ENCODE peak calls at places on chromosomes 5 and 9, in four cellular contexts. G is left ventricle myocardium inferior, A is body of pancreas, B is AG04449. L is an unnamed sample.

GRCh38 chr9:120336021-120336752 is 243.8 kb downstream of the CDK5RAP2 start:
- DNase-seq in B (no peak), A (peak; percentile 49), G (no peak), L (no peak)

GRCh38 chr9:124501771-124502320 is 5.4 kb downstream of the NR5A1 start:
- DNase-seq in B (no peak), A (no peak), G (peak; percentile 8), L (no peak)

GRCh38 chr5:137286025-137286610 is 213.0 kb downstream of the SPOCK1 start:
- DNase-seq in B (no peak), A (no peak), G (no peak), L (no peak)

GRCh38 chr9:72954431-72955420 is 1.9 kb upstream of the ALDH1A1 start:
- DNase-seq in A (peak; percentile 60), G (no peak), B (no peak), L (no peak)

GRCh38 chr9:93864840-93865239 is 90.3 kb downstream of the BARX1 start:
- DNase-seq in A (no peak), G (no peak), B (no peak), L (no peak)

GRCh38 chr5:126591549-126591948 is 3.5 kb downstream of the ALDH7A1 start:
- DNase-seq in G (no peak), A (no peak), B (no peak), L (no peak)

GRCh38 chr5:157324237-157324636 is 58.3 kb downstream of the CYFIP2 start:
- DNase-seq in B (no peak), A (no peak), G (no peak), L (peak; percentile 18)

GRCh38 chr9:137807721-137808703 is 69.6 kb upstream of the CACNA1B start:
- DNase-seq in B (no peak), A (no peak), G (no peak), L (no peak)

GRCh38 chr9:85514256-85514655 is 227.5 kb downstream of the AGTPBP1 start:
- DNase-seq in A (no peak), B (no peak), G (no peak), L (no peak)

GRCh38 chr5:150054569-150054968 is 31.8 kb downstream of the CSF1R start:
- DNase-seq in A (no peak), G (no peak), B (no peak), L (no peak)

GRCh38 chr9:2727966-2728613 is 10.8 kb downstream of the KCNV2 start:
- DNase-seq in G (no peak), B (no peak), A (peak; percentile 60), L (peak; percentile 7)

GRCh38 chr9:33731142-33731541 is 64.2 kb upstream of the PRSS3 start:
- DNase-seq in G (no peak), A (no peak), B (no peak), L (no peak)

GRCh38 chr9:31839273-31839672 is 545.2 kb upstream of the ACO1 start:
- DNase-seq in B (no peak), A (no peak), G (no peak), L (peak; percentile 6)

GRCh38 chr5:175712681-175713085 is 54.8 kb downstream of the HRH2 start:
- DNase-seq in A (no peak), G (no peak), B (no peak), L (no peak)

GRCh38 chr5:44388504-44389409 is 463 bp downstream of the FGF10 start:
- DNase-seq in A (peak; percentile 60), G (peak; percentile 14), B (no peak), L (peak; percentile 1)

GRCh38 chr5:130151239-130151638 is 247.0 kb downstream of the CHSY3 start:
- DNase-seq in A (peak; percentile 13), G (no peak), B (no peak), L (no peak)

GRCh38 chr5:7676455-7676854 is 174.5 kb downstream of the CFAP90 start:
- DNase-seq in G (no peak), A (no peak), B (no peak), L (no peak)

GRCh38 chr9:21454149-21454548 is 13.9 kb downstream of the IFNA1 start:
- DNase-seq in B (no peak), G (no peak), A (no peak), L (no peak)

GRCh38 chr5:137923856-137924255 is 34.6 kb downstream of the PKD2L2 start:
- DNase-seq in B (no peak), G (no peak), A (no peak), L (no peak)

GRCh38 chr9:115978739-115979138 is 174.9 kb upstream of the PAPPA start:
- DNase-seq in A (peak; percentile 18), B (no peak), G (no peak), L (no peak)

GRCh38 chr9:132059351-132059750 is 20.3 kb downstream of the MED27 start:
- DNase-seq in A (no peak), G (no peak), B (no peak), L (no peak)

GRCh38 chr9:129007035-129007765 is 20.9 kb downstream of the SH3GLB2 start:
- DNase-seq in B (no peak), G (peak; percentile 62), A (peak; percentile 28), L (no peak)

GRCh38 chr9:118635416-118635815 is 733.8 kb downstream of the BRINP1 start:
- DNase-seq in G (no peak), A (no peak), B (no peak), L (no peak)

GRCh38 chr5:19734706-19735240 is 253.2 kb downstream of the CDH18 start:
- DNase-seq in A (no peak), B (no peak), G (no peak), L (no peak)

GRCh38 chr9:93451762-93452709 is 551 bp downstream of the FAM120A start:
- DNase-seq in B (no peak), G (peak; percentile 55), A (peak; percentile 70), L (peak; percentile 20)

GRCh38 chr5:55211184-55211874 is 15.8 kb downstream of the MCIDAS start:
- DNase-seq in A (no peak), B (no peak), G (no peak), L (no peak)

GRCh38 chr5:151132959-151133358 is 24.6 kb downstream of the ANXA6 start:
- DNase-seq in B (no peak), A (no peak), G (no peak), L (no peak)

GRCh38 chr9:35179347-35180271 is 17.8 kb downstream of the UNC13B start:
- DNase-seq in B (no peak), G (no peak), A (peak; percentile 9), L (no peak)

GRCh38 chr5:78672154-78672553 is 23.6 kb upstream of the LHFPL2 start:
- DNase-seq in G (no peak), B (no peak), A (no peak), L (no peak)

DNA sequence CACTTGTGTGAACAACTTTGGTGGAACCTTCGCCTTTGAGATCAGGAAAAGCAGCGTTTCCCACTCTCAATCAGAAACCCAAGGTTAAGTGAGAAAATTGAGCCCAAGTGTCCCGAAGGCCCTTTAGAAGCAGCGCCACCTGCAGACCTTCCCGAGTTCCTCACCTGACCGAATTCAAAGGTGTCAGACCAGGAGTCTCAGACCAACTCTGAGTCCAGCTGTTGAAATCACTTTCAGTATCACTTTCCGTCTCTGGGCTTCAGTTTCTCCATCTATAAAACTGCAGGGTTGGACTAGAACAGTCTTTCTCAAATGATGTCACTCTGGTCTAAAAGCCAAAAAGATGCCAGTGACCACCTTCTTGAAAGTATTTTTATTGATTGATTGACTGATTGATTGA is 31.7 kb upstream of the GRHPR start:
- DNase-seq in A (peak; percentile 82), G (no peak), B (no peak), L (no peak)
- TF ChIP-seq CTCF in A (peak; percentile 60), G (peak; percentile 27), B (no peak), L (no peak)

GRCh38 chr9:105243935-105244273 is 547 bp upstream of the SLC44A1 start:
- DNase-seq in G (no peak), B (no peak), A (no peak), L (no peak)

GRCh38 chr9:105244274-105244995 is at the start of gene SLC44A1:
- DNase-seq in A (peak; percentile 99), B (peak; percentile 68), G (peak; percentile 98), L (peak; percentile 95)

GRCh38 chr9:105245720-105246161 is 1.3 kb downstream of the SLC44A1 start:
- DNase-seq in B (no peak), A (no peak), G (no peak), L (no peak)

GRCh38 chr9:105246656-105247162 is 2.3 kb downstream of the SLC44A1 start:
- DNase-seq in B (no peak), A (no peak), G (no peak), L (no peak)

DNA sequence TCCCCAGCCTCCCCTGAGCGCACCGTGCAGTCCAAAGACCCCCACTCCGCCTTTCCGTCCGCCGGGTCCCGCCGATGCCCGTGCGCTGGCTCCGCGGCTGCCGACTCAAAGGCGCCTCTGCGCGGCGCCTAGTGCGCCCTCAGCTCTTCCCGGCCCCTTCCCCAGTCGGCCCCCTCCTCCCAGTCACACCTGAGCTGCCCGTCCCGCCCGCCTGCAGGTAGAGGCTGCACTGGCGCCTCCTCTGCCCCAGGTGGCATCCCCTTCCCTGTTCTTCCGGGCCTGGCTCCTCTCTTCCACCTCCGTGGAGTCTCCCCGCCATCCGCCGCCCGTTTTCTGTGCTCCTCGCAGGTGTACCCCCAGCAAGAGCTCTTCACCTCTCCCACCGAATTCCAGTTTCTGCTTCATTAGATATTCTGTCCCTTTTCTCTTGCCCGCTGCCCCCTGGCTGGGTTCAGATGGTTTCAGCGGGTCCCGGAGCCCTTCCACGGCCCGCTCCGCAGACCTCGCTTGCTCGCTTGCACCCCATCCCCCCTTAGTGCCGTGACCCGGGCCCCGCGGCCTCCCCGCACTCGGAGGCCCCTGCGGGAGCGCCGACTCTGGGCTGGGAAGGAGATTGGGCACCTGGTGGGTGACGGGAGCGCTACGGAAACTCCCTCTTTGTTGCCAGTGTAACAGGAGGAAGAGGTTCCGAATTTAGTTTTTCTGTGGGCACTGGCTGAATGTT is 707 bp downstream of the SLC44A1 start:
- DNase-seq in G (peak; percentile 29), A (peak; percentile 86), B (no peak), L (peak; percentile 78)
- TF ChIP-seq CTCF in G (peak; percentile 7), A (peak; percentile 87), B (no peak), L (no peak)

DNA sequence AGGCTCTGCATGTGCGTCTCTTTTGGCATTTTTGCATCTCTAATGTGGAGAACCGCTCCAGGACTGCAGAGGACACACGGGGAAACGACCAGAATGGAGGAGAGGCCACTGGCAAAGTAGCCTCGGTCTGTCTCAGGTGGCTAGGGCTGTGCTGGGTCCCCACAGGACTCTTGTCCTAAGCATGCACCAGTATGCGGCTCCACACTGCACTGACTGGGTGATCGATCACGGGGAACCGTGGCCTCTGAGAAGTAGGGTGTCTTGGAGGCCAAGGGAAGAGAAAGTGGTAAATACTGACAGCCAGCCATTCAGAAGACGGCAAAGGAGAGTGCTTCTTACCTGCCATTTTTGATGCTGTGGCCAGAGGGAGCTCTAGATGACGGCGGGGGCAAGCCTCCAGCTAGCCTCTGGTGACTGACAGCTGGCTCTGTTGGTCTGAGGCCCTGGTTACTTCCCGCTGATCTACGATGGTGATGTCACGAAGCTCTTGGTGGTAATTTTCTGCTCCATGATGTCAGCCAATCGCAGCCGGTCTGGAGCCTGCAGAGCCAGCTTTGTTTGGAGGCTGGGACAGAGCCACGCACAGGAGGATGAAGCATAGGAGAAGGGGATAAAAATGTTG is 40.4 kb upstream of the GADD45G start:
- DNase-seq in A (no peak), B (no peak), G (no peak), L (peak; percentile 38)
- TF ChIP-seq CTCF in A (no peak), B (no peak), G (no peak), L (no peak)

DNA sequence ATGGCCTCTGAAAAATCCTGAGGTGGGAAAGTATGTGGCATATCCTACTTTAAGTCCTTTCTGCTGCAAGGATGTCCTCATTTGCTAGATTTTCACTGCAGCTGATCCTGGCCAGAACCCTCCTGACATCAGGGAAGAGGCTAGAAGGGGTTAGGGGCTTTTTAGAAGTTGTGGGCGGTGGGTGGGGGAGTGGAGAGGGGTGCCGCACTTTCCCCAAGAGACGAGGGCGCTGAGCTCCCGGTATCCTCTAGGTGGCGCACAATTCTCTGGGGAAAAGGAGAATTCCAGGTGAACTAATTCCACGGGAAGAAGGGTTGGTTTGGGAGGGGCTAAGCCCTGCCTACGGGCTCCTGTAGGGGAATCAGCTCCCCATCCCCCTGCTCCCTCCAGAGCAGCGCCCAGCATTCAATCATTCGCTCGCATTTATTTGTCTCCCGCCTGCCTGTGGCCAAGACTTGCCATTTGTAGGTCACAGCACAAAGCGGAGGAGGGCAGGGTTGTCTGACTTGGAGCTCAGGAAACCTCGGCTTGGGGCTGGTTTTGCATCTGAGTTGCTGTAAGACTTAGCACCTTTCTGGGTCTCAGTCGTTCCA is 42.9 kb upstream of the HAND1 start:
- DNase-seq in A (peak; percentile 55), G (no peak), B (no peak), L (peak; percentile 70)
- TF ChIP-seq CTCF in A (peak; percentile 73), G (peak; percentile 67), B (peak; percentile 66), L (peak; percentile 86)

L was measured in Calu3.